ENCODE peak calls at places on chromosomes 6 and 20, in eight cellular contexts. Y, X, T, P, Z, R, B and L are unnamed samples.

GRCh38 chr20:10622657-10623418 is 51.0 kb downstream of the JAG1 start:
- DNase-seq in Z (peak), R (peak), T (peak), P (no peak), Y (no peak), B (peak), X (peak), L (peak)

GRCh38 chr20:32165836-32166545 is 41.6 kb downstream of the PLAGL2 start:
- DNase-seq in P (no peak), X (peak), Y (no peak), R (no peak), T (no peak), Z (no peak), B (no peak), L (no peak)

GRCh38 chr6:31356216-31356945 is 598 bp downstream of the HLA-B start:
- DNase-seq in Z (peak), B (peak), T (peak), Y (peak), P (no peak), R (peak), X (peak), L (no peak)

GRCh38 chr6:117840541-117840983 is 66.5 kb upstream of the SLC35F1 start:
- DNase-seq in Y (no peak), R (peak), T (no peak), P (no peak), Z (peak), B (peak), X (peak), L (peak)

GRCh38 chr20:3010985-3011723 is 32.3 kb upstream of the GNRH2 start:
- DNase-seq in T (no peak), B (peak), P (no peak), R (peak), Y (no peak), Z (peak), X (peak), L (peak)

GRCh38 chr6:54248319-54248718 is 59.9 kb upstream of the TINAG start:
- DNase-seq in X (no peak), T (no peak), R (no peak), B (no peak), Y (no peak), Z (no peak), P (no peak), L (no peak)

GRCh38 chr6:169045486-169045885 is 208.2 kb downstream of the THBS2 start:
- DNase-seq in T (peak), X (no peak), P (peak), R (no peak), B (peak), Z (no peak), Y (no peak), L (no peak)

GRCh38 chr6:65707134-65707826 is at the start of gene EYS:
- DNase-seq in R (no peak), P (no peak), T (no peak), B (no peak), Y (no peak), Z (no peak), X (no peak), L (no peak)

DNA sequence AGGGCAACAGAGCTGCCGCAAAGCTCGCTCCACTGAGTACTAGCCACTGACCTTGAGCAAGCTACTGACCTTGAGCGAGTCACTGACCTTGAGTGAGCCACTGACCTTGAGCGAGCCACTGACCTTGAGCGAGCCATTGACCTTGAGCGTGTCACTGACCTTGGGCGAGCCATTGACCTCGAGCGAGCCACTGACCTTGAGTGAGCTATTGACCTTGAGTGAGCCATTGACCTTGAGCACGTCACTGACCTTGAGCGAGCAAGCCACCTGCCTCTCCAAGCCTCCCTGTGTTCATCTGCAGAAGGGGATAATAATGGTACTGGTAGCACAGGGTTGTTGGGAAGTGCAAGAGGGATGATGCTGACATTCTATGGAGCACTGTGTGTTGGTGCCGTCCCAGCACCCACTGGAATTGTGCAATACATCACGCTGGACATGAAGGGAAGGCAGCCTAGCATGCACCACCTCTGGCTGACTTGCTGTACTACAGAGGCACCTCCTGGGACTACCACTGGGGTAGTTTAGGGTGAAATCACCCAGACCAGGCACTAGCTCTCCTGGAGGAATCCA is 60.2 kb downstream of the CTCFL start:
- DNase-seq in T (peak), X (peak), B (peak), P (no peak), R (no peak), Y (no peak), Z (no peak), L (peak)
- TF ChIP-seq CTCF in T (peak), X (peak), B (peak), P (peak), R (peak), Y (no peak), Z (peak), L (peak)

GRCh38 chr20:37407573-37408002 is 61.6 kb downstream of the SRC start:
- DNase-seq in Z (peak), Y (no peak), X (peak), T (peak), P (no peak), B (peak), R (no peak), L (peak)

GRCh38 chr20:37408930-37409210 is 62.9 kb downstream of the SRC start:
- DNase-seq in R (no peak), T (no peak), X (no peak), Y (no peak), P (no peak), Z (no peak), B (no peak), L (no peak)

GRCh38 chr20:37406010-37406998 is 60.4 kb downstream of the SRC start:
- DNase-seq in B (no peak), P (no peak), Z (peak), X (peak), Y (peak), T (peak), R (no peak), L (peak)

GRCh38 chr20:37407117-37407566 is 61.2 kb downstream of the SRC start:
- DNase-seq in P (no peak), R (no peak), Y (no peak), X (peak), T (no peak), Z (peak), B (peak), L (no peak)

DNA sequence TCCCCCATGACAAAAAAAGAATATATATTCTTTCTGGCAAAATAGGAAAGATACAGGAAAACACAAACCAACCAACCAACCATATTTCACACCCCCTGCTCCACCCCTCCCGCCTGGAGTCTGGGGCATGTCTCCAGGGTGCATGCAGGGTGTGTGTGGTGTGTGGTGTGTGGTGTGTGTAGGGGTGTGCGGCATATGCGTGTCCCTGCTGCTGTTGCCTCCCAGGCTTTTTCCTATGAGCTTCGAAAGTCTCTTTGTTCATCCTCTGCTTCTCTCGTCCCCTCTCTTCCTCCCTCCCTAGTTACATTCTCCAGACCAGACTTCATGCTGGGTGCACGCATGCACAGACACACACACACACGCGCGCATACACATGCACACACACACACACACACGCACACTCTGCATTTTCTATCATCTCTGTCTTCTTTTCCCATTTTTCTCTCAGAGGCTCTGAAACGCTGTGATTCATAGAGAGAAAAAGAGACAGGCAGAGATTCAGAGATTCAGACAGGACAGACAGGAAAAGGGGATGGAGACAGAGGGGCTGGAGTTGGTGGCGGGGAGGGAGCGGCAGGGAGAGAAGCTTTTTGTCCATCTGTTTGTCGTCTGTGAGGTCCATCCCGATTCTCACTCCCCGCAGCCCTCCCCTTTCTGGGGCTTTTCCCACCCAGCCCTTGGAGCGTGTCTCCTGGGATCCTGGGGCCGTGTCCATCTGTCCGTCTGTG is 62.4 kb downstream of the SRC start:
- DNase-seq in R (peak), B (peak), P (no peak), T (no peak), Z (no peak), Y (no peak), X (peak), L (no peak)
- H3K4me3 ChIP-seq in R (no peak), B (no peak), P (no peak), T (no peak), Z (no peak), Y (no peak), X (no peak), L (no peak)

DNA sequence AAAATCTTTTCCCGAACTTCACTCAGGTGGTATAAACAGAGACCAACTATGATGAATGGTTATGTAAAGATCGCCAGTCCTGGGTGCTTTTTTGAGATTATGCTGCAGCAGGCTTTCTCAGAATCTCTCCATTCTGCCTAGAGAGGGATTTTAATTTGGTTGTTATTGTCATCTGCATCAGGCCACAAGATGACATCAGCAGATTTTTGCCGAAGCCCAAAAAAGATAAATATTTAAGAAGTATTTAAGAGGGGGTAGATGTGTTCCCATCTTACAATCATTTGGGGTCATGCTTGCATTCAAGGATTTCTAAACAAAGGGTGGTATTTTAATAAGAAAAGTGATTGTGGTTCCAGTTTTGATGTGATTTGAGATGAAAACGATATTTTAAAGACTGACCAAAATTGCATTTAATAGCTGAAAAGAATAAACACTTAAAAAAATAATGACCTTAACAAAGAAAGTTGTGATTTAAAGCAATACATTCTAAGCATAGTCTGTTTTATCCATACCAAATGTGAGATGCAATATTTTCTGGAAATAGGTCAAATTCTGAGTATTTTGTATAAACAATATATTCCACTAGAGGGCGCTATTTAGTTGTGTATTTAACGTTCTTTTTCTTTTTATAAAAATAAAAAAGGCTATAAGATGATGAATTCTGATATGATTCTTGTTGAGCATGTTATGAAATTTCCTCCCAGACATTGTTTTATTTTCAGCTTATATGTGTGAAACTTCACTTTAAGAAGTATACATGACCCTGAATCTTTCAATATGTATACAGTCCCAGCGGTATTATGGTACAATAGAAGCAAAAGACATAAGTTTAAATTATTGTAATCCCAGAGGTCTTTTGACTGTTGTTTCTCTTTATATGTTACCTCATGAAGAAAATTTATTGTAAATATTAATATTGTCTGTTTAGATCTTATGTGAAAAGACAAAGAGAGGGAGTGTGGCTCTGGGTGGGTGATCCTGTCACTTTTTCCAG is 51.0 kb upstream of the ZFP64 start:
- DNase-seq in Z (peak), Y (no peak), R (peak), B (peak), X (peak), P (no peak), T (no peak), L (peak)
- TF ChIP-seq CTCF in Z (no peak), Y (peak), R (peak), B (peak), X (peak), P (peak), T (peak), L (peak)

DNA sequence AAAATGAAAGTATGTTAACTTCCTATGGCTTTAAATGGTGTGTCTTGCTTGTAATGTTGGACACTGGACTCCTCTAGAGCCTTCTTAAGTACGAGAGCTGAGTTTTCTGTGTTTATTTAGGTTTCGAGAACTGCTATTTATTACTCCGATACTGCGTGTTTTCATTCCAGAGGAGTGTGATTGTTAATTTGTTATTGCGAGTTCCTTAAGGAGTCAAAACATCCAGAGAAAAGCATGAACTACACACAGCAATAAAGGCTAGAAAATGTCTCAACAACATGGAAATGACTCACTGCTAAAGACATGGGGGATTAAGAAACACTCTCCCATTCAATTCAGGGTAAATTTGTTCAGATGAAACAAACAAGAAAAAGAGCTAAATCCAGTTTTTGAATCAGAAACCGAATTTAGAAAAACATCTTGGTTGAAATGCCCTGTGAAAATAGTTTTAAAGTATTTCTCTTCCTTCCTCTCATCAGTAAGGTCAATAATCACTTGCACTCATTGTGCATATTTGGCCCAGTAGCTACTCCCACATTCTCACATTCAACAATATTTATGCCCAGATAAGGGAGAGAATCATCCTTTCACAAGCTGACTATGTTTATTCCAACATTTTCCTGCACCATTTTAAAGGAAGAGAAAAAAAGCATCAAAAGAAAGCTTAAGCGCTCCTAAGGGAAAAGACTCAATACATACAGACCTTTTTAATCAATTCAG is 36.0 kb downstream of the ATXN1 start:
- DNase-seq in P (no peak), B (peak), X (peak), R (peak), T (no peak), Y (no peak), Z (peak), L (peak)
- H3K4me3 ChIP-seq in P (no peak), B (peak), X (no peak), R (peak), T (no peak), Y (no peak), Z (peak), L (peak)

GRCh38 chr6:90098025-90098474 is 198.6 kb downstream of the BACH2 start:
- DNase-seq in R (peak), Z (peak), X (peak), B (peak), T (peak), Y (no peak), P (peak), L (peak)
- TF ChIP-seq CTCF in R (peak), Z (peak), X (peak), B (peak), T (peak), Y (no peak), P (no peak), L (peak)

DNA sequence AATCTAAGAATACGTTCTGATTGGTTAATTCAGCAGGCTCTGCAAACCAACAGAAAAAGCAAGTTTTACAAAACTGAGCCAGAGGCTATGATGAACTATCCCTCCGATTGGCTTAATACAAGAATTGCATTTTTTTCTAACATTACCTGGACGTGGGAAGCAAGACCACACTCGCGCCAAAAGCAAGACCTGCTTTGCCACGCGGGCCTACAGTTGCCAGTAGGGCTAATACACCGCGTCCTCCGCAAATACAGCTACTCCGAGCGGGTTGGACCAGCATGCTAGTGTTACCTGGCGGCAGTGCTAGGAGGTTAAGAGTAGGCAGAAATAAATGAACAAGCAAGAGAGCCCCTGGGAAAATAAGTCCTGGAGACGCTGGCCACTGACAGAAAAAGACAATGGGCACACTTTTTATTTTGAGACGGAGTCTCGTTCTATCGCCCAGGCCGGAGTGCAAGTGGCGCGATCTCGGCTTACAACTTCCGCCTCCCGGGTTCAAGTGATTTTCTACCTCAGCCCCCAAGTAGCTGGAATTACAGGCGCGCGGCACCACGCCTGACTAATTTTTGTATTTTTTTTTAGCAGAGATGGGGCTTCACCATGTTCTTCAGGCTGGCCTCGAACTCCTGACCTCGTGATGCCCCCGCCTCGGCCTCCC is 131.9 kb upstream of the BTN3A2 start:
- DNase-seq in B (no peak), P (no peak), T (no peak), R (no peak), Y (no peak), X (peak), Z (peak), L (peak)
- H3K4me3 ChIP-seq in B (peak), P (peak), T (peak), R (peak), Y (no peak), X (peak), Z (peak), L (peak)

GRCh38 chr20:7161690-7162089 is 394.2 kb downstream of the BMP2 start:
- DNase-seq in X (peak), B (peak), T (no peak), Z (peak), P (no peak), R (no peak), Y (no peak), L (peak)
- TF ChIP-seq CTCF in X (peak), B (peak), T (no peak), Z (no peak), P (no peak), R (peak), Y (no peak), L (peak)

DNA sequence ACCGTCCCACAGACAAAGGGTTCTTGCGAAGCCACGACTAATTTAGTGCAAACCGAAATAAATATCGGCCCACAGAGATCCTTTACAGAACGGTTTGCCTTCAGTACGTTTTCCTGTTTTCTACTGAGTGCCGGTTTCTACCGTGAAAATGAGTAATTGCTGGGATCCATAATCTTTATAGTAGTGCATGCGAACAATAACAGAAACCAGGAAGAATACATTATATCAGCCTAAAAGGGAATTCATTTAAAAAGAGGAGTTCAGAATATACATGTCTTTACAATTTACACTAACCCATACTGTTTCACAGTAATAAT is 292 bp upstream of the MTCL3 start:
- DNase-seq in P (no peak), R (no peak), Y (no peak), Z (no peak), B (no peak), X (no peak), T (no peak), L (no peak)
- H3K4me3 ChIP-seq in P (no peak), R (peak), Y (no peak), Z (peak), B (peak), X (no peak), T (no peak), L (no peak)

DNA sequence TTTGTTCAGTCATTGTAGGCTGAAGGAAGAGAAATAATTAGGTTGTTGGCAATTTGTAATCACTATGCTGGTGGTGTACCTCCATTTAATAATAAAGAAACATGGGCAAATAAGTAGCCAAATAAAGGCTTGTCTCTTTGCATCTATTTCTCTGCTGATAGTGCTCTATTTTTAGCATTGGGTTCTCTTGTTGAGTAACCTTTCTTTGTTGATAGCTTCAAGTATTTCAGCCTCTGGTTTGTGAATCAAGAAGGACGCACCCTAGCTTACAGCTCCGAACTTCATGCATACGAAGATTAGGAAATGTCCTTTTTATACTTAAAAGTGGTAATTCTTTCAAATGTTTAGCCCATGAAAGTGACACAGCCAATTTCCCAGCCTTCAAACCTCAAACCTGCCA is 2.6 kb downstream of the PPP1R14C start:
- DNase-seq in X (no peak), Z (no peak), P (no peak), B (no peak), T (no peak), R (no peak), Y (no peak), L (no peak)
- TF ChIP-seq CTCF in X (no peak), Z (no peak), P (no peak), B (no peak), T (no peak), R (no peak), Y (no peak), L (no peak)